ENCODE peak calls at places on chromosome 2, in six cellular contexts. One of them, this sample, is unnamed.

GRCh38 chr2:160918909-160919503 is 241.2 kb upstream of the TANK start:
- DNase-seq in cardiac muscle cell: peak; percentile 80
- DNase-seq in brain microvascular endothelial cell: peak; percentile 51
- DNase-seq in adrenal gland: peak; percentile 50
- DNase-seq in Panc1: no peak
- DNase-seq in heart left ventricle: peak; percentile 68
- DNase-seq in this sample: no peak

GRCh38 chr2:55014962-55015939 is 35.0 kb downstream of the RTN4 start:
- DNase-seq in cardiac muscle cell: peak; percentile 62
- DNase-seq in adrenal gland: peak; percentile 46
- DNase-seq in Panc1: no peak
- DNase-seq in heart left ventricle: peak; percentile 40
- DNase-seq in brain microvascular endothelial cell: peak; percentile 48
- DNase-seq in this sample: peak; percentile 34

GRCh38 chr2:120383631-120384477 is 37.9 kb downstream of the INHBB start:
- DNase-seq in Panc1: no peak
- DNase-seq in heart left ventricle: no peak
- DNase-seq in adrenal gland: no peak
- DNase-seq in cardiac muscle cell: no peak
- DNase-seq in brain microvascular endothelial cell: no peak
- DNase-seq in this sample: no peak

GRCh38 chr2:7655629-7656028 is 738.4 kb downstream of the RNF144A start:
- DNase-seq in adrenal gland: no peak
- DNase-seq in Panc1: no peak
- DNase-seq in brain microvascular endothelial cell: no peak
- DNase-seq in heart left ventricle: no peak
- DNase-seq in cardiac muscle cell: no peak
- DNase-seq in this sample: no peak

GRCh38 chr2:134359367-134360081 is 105.7 kb downstream of the MGAT5 start:
- DNase-seq in brain microvascular endothelial cell: no peak
- DNase-seq in adrenal gland: no peak
- DNase-seq in heart left ventricle: no peak
- DNase-seq in Panc1: no peak
- DNase-seq in cardiac muscle cell: no peak
- DNase-seq in this sample: no peak

GRCh38 chr2:127149384-127149783 is 42.4 kb upstream of the BIN1 start:
- DNase-seq in Panc1: no peak
- DNase-seq in cardiac muscle cell: no peak
- DNase-seq in heart left ventricle: no peak
- DNase-seq in brain microvascular endothelial cell: peak; percentile 74
- DNase-seq in adrenal gland: no peak
- DNase-seq in this sample: peak; percentile 72

GRCh38 chr2:11669454-11670291 is at the start of gene NTSR2:
- DNase-seq in Panc1: no peak
- DNase-seq in cardiac muscle cell: peak; percentile 91
- DNase-seq in heart left ventricle: peak; percentile 54
- DNase-seq in adrenal gland: peak; percentile 72
- DNase-seq in brain microvascular endothelial cell: peak; percentile 24
- DNase-seq in this sample: no peak

GRCh38 chr2:127609818-127610217 is 36.1 kb upstream of the GPR17 start:
- DNase-seq in cardiac muscle cell: no peak
- DNase-seq in adrenal gland: no peak
- DNase-seq in Panc1: no peak
- DNase-seq in brain microvascular endothelial cell: no peak
- DNase-seq in heart left ventricle: peak; percentile 12
- DNase-seq in this sample: no peak

GRCh38 chr2:146579154-146579930 is 1265.5 kb upstream of the ACVR2A start:
- DNase-seq in cardiac muscle cell: peak; percentile 9
- DNase-seq in heart left ventricle: no peak
- DNase-seq in Panc1: no peak
- DNase-seq in brain microvascular endothelial cell: peak; percentile 20
- DNase-seq in adrenal gland: no peak
- DNase-seq in this sample: peak; percentile 75

GRCh38 chr2:43071629-43072550 is 154.5 kb downstream of the ZFP36L2 start:
- DNase-seq in adrenal gland: no peak
- DNase-seq in cardiac muscle cell: no peak
- DNase-seq in Panc1: no peak
- DNase-seq in heart left ventricle: no peak
- DNase-seq in brain microvascular endothelial cell: no peak
- DNase-seq in this sample: no peak

GRCh38 chr2:60516383-60516811 is 37.1 kb downstream of the BCL11A start:
- DNase-seq in Panc1: no peak
- DNase-seq in heart left ventricle: no peak
- DNase-seq in cardiac muscle cell: no peak
- DNase-seq in brain microvascular endothelial cell: peak; percentile 90
- DNase-seq in adrenal gland: peak; percentile 33
- DNase-seq in this sample: peak; percentile 37

GRCh38 chr2:196988599-196988998 is 62.1 kb upstream of the PGAP1 start:
- DNase-seq in Panc1: no peak
- DNase-seq in cardiac muscle cell: no peak
- DNase-seq in heart left ventricle: no peak
- DNase-seq in adrenal gland: no peak
- DNase-seq in brain microvascular endothelial cell: no peak
- DNase-seq in this sample: no peak

GRCh38 chr2:10977003-10977402 is 65.3 kb downstream of the KCNF1 start:
- DNase-seq in cardiac muscle cell: no peak
- DNase-seq in adrenal gland: no peak
- DNase-seq in brain microvascular endothelial cell: peak; percentile 21
- DNase-seq in heart left ventricle: no peak
- DNase-seq in Panc1: no peak
- DNase-seq in this sample: no peak

GRCh38 chr2:174729797-174730529 is 34.3 kb downstream of the CHRNA1 start:
- DNase-seq in brain microvascular endothelial cell: no peak
- DNase-seq in adrenal gland: no peak
- DNase-seq in Panc1: no peak
- DNase-seq in heart left ventricle: no peak
- DNase-seq in cardiac muscle cell: peak; percentile 39
- DNase-seq in this sample: no peak

GRCh38 chr2:233449071-233449901 is 95.0 kb downstream of the DGKD start:
- DNase-seq in brain microvascular endothelial cell: peak; percentile 62
- DNase-seq in heart left ventricle: no peak
- DNase-seq in Panc1: no peak
- DNase-seq in adrenal gland: peak; percentile 42
- DNase-seq in cardiac muscle cell: peak; percentile 71
- DNase-seq in this sample: no peak

GRCh38 chr2:62808554-62808953 is 103.0 kb downstream of the EHBP1 start:
- DNase-seq in brain microvascular endothelial cell: no peak
- DNase-seq in heart left ventricle: no peak
- DNase-seq in cardiac muscle cell: no peak
- DNase-seq in Panc1: no peak
- DNase-seq in adrenal gland: no peak
- DNase-seq in this sample: no peak

GRCh38 chr2:226895579-226895978 is 59.7 kb downstream of the RHBDD1 start:
- DNase-seq in cardiac muscle cell: no peak
- DNase-seq in heart left ventricle: no peak
- DNase-seq in brain microvascular endothelial cell: no peak
- DNase-seq in Panc1: no peak
- DNase-seq in adrenal gland: no peak
- DNase-seq in this sample: no peak

GRCh38 chr2:219306047-219306446 is 3.2 kb downstream of the PTPRN start:
- DNase-seq in heart left ventricle: no peak
- DNase-seq in Panc1: no peak
- DNase-seq in adrenal gland: no peak
- DNase-seq in cardiac muscle cell: no peak
- DNase-seq in brain microvascular endothelial cell: no peak
- DNase-seq in this sample: no peak

GRCh38 chr2:232496508-232497373 is 9.1 kb upstream of the ECEL1 start:
- DNase-seq in brain microvascular endothelial cell: no peak
- DNase-seq in heart left ventricle: no peak
- DNase-seq in adrenal gland: no peak
- DNase-seq in cardiac muscle cell: no peak
- DNase-seq in Panc1: no peak
- DNase-seq in this sample: no peak

GRCh38 chr2:20213651-20214565 is 11.0 kb downstream of the SDC1 start:
- DNase-seq in heart left ventricle: no peak
- DNase-seq in adrenal gland: no peak
- DNase-seq in brain microvascular endothelial cell: no peak
- DNase-seq in cardiac muscle cell: no peak
- DNase-seq in Panc1: no peak
- DNase-seq in this sample: no peak

GRCh38 chr2:150473767-150474166 is 13.7 kb downstream of the RND3 start:
- DNase-seq in heart left ventricle: no peak
- DNase-seq in cardiac muscle cell: no peak
- DNase-seq in adrenal gland: no peak
- DNase-seq in Panc1: no peak
- DNase-seq in brain microvascular endothelial cell: no peak
- DNase-seq in this sample: no peak

GRCh38 chr2:78132391-78133370 is 610.5 kb upstream of the LRRTM4 start:
- DNase-seq in brain microvascular endothelial cell: no peak
- DNase-seq in cardiac muscle cell: no peak
- DNase-seq in heart left ventricle: no peak
- DNase-seq in adrenal gland: no peak
- DNase-seq in Panc1: no peak
- DNase-seq in this sample: no peak

GRCh38 chr2:205177505-205177904 is 504.8 kb upstream of the NRP2 start:
- DNase-seq in brain microvascular endothelial cell: no peak
- DNase-seq in adrenal gland: no peak
- DNase-seq in cardiac muscle cell: no peak
- DNase-seq in heart left ventricle: no peak
- DNase-seq in Panc1: no peak
- DNase-seq in this sample: no peak

GRCh38 chr2:70995227-70995729 is 605 bp upstream of the TEX261 start:
- DNase-seq in cardiac muscle cell: peak; percentile 56
- DNase-seq in Panc1: no peak
- DNase-seq in adrenal gland: no peak
- DNase-seq in brain microvascular endothelial cell: no peak
- DNase-seq in heart left ventricle: no peak
- DNase-seq in this sample: no peak

GRCh38 chr2:206920936-206921335 is 18.4 kb upstream of the CPO start:
- DNase-seq in brain microvascular endothelial cell: no peak
- DNase-seq in Panc1: no peak
- DNase-seq in cardiac muscle cell: no peak
- DNase-seq in adrenal gland: no peak
- DNase-seq in heart left ventricle: no peak
- DNase-seq in this sample: no peak

GRCh38 chr2:105919826-105920225 is 175.1 kb downstream of the NCK2 start:
- DNase-seq in cardiac muscle cell: no peak
- DNase-seq in brain microvascular endothelial cell: peak; percentile 63
- DNase-seq in heart left ventricle: no peak
- DNase-seq in Panc1: no peak
- DNase-seq in adrenal gland: no peak
- DNase-seq in this sample: peak; percentile 64

DNA sequence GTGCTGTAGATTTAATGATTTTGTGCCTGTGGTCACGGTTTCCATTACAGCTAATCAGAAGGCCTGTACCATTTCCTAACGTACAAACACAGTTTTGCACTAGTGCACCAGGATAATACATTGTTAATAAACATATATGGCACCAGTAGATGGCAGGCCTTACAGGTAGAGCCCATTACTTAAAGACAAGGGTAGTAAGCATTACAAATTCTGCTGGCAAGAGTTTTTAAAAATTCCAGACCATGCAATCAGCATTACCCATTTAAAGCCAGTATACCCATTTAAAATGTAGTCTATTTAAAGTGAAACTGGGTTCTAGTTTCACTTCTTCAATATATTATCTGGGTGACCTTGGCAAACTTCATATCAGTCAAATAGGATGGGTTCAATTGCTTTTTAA is 224.2 kb downstream of the NUP35 start:
- DNase-seq in adrenal gland: no peak
- DNase-seq in cardiac muscle cell: no peak
- DNase-seq in heart left ventricle: no peak
- DNase-seq in Panc1: no peak
- DNase-seq in brain microvascular endothelial cell: no peak
- DNase-seq in this sample: no peak
- TF ChIP-seq CTCF in adrenal gland: no peak
- TF ChIP-seq CTCF in cardiac muscle cell: no peak
- TF ChIP-seq CTCF in heart left ventricle: no peak
- TF ChIP-seq CTCF in Panc1: peak; percentile 8
- TF ChIP-seq CTCF in brain microvascular endothelial cell: no peak
- TF ChIP-seq CTCF in this sample: peak; percentile 7

DNA sequence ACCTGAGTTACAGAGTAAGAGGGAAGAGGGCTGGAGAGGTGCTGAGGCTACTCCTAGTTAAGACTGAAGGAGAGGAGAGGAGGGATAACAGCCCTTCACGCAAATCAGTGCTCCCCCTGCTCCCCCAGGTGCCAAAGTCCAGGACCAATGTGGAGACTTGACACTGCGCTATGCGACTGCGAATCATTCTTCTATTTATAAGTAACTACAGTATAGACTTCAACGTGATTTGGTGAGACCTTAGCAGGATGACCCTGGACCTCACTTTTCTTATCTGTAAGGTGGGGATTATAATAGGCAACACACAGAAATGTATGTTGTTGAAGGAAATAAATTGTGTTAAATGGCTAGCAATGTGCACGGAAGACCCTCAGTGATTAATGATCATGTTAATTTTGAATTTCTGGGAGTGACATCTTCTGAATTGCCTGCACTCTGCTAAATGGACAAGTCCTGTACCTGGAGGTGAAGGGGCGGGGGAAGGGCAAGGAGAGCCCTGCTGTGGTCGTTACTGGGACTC is 11.0 kb downstream of the EN1 start:
- DNase-seq in cardiac muscle cell: no peak
- DNase-seq in Panc1: no peak
- DNase-seq in brain microvascular endothelial cell: no peak
- DNase-seq in heart left ventricle: no peak
- DNase-seq in adrenal gland: no peak
- DNase-seq in this sample: no peak
- H3K4me3 ChIP-seq in cardiac muscle cell: peak overlapping the region; percentile 56
- H3K4me3 ChIP-seq in Panc1: peak overlapping the region; percentile 54
- H3K4me3 ChIP-seq in brain microvascular endothelial cell: no peak overlapping the region
- H3K4me3 ChIP-seq in heart left ventricle: no peak overlapping the region
- H3K4me3 ChIP-seq in adrenal gland: no peak overlapping the region
- H3K4me3 ChIP-seq in this sample: peak overlapping the region; percentile 37

GRCh38 chr2:228401065-228401912 is 219.8 kb upstream of the SPHKAP start:
- DNase-seq in brain microvascular endothelial cell: peak; percentile 22
- DNase-seq in Panc1: no peak
- DNase-seq in adrenal gland: no peak
- DNase-seq in cardiac muscle cell: no peak
- DNase-seq in heart left ventricle: no peak
- DNase-seq in this sample: no peak
- TF ChIP-seq CTCF in brain microvascular endothelial cell: no peak
- TF ChIP-seq CTCF in Panc1: peak; percentile 21
- TF ChIP-seq CTCF in adrenal gland: no peak
- TF ChIP-seq CTCF in cardiac muscle cell: no peak
- TF ChIP-seq CTCF in heart left ventricle: no peak
- TF ChIP-seq CTCF in this sample: no peak

DNA sequence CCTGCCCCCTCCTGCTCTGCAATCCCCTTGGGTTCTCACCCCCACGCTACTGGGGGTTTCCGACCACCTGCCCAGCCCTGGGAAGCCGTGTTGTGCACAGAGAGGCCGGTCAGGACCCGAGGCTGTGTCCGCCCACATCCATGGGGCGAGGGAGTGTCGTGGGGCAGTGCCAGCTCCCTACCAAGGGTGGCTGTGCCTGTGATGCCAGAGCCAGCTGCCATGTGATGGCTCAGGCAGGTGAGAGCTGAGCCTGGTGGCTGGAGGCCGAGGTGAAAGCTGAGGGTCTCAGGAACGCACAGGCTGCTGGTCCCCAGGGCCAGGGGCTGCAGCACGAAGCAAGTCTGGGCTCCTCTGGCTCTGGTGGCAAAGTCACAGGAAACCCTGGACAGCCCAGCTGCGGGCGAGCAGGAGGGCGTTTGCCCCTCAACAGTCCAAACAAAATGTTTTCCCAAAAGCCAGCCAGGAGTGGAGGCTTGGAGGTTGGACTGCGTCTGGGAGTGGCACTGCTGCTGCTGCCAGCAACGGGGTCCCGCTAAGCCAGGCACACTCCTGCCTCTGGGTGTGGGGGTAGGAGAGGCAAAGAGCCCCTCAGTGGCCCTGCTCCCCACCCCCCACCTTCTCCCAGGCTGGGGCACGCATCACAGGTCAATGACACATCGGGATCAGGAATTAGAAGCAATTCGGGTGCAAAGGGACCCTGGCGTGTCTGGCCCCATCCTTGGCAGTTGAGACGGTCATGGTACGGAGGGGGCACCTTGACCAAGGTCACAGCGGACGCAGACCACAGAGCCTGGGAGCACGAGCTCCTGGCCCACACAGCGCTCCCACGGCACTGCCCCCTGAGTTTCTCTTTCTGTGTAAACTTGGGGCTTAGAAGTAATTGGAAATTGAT is 72.4 kb upstream of the GPC1 start:
- DNase-seq in heart left ventricle: no peak
- DNase-seq in cardiac muscle cell: no peak
- DNase-seq in adrenal gland: no peak
- DNase-seq in Panc1: no peak
- DNase-seq in brain microvascular endothelial cell: no peak
- DNase-seq in this sample: no peak
- H3K4me3 ChIP-seq in heart left ventricle: no peak overlapping the region
- H3K4me3 ChIP-seq in cardiac muscle cell: no peak overlapping the region
- H3K4me3 ChIP-seq in adrenal gland: no peak overlapping the region
- H3K4me3 ChIP-seq in Panc1: no peak overlapping the region
- H3K4me3 ChIP-seq in brain microvascular endothelial cell: no peak overlapping the region
- H3K4me3 ChIP-seq in this sample: no peak overlapping the region